ENCODE peak calls at places on chromosomes 3 and 15, in five cellular contexts. L is right lobe of liver, F is right atrium auricular region, G is transverse colon, M is retinal pigment epithelial cell. Y is an unnamed sample.
A peak's percentile ranks its signal among the peaks of the same experiment; 100 is the strongest.

GRCh38 chr15:52576692-52577091 is 7.9 kb upstream of the ARPP19 start:
- DNase-seq in M (no peak), F (no peak), G (no peak), L (no peak), Y (no peak)

GRCh38 chr3:107710851-107711250 is 188.1 kb downstream of the BBX start:
- DNase-seq in F (peak; percentile 65), M (no peak), L (no peak), G (no peak), Y (no peak)

GRCh38 chr15:65512807-65513416 is 4.6 kb downstream of the DPP8 start:
- DNase-seq in G (no peak), F (peak; percentile 77), M (no peak), L (no peak), Y (no peak)

GRCh38 chr3:160676547-160677303 is at the start of gene ARL14:
- DNase-seq in G (peak; percentile 48), L (no peak), F (no peak), M (peak; percentile 69), Y (peak; percentile 80)

GRCh38 chr15:29470794-29471193 is 201.2 kb upstream of the NSMCE3 start:
- DNase-seq in G (peak; percentile 39), L (no peak), F (no peak), M (no peak), Y (peak; percentile 27)

GRCh38 chr15:37764733-37765191 is 169.7 kb upstream of the TMCO5A start:
- DNase-seq in G (peak; percentile 10), F (no peak), M (no peak), L (no peak), Y (no peak)

GRCh38 chr3:140078343-140078742 is 143.4 kb downstream of the CLSTN2 start:
- DNase-seq in G (no peak), M (no peak), F (no peak), L (no peak), Y (no peak)

GRCh38 chr3:151087648-151088047 is 2.2 kb downstream of the MED12L start:
- DNase-seq in F (no peak), G (no peak), L (no peak), M (no peak), Y (no peak)

GRCh38 chr3:136543385-136543784 is 208.8 kb downstream of the STAG1 start:
- DNase-seq in G (no peak), L (no peak), M (no peak), F (no peak), Y (no peak)

GRCh38 chr3:136545664-136546266 is 206.4 kb downstream of the STAG1 start:
- DNase-seq in G (no peak), L (no peak), M (no peak), F (no peak), Y (no peak)

GRCh38 chr3:136544532-136544931 is 207.6 kb downstream of the STAG1 start:
- DNase-seq in M (no peak), L (no peak), G (no peak), F (no peak), Y (no peak)

GRCh38 chr3:136547293-136547692 is 204.9 kb downstream of the STAG1 start:
- DNase-seq in F (no peak), L (no peak), G (no peak), M (no peak), Y (no peak)

DNA sequence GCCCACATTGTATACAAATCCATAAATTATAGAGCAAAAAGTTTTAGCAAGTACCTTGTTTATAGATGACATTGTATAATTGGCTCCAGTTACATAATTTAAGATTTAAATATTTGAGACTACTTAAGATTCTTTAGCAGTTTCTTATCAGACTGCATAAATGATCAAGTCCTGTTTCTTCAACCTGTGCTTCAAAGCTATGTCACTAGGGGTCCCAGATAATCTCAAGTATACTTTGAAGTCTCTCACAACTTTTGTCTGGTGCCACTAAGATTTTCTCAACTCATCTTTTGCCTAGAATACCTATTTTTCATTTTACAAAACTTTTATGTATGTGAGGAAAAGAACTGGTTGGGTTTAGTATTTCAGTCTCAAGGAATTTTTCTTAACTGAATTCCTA is 205.5 kb downstream of the STAG1 start:
- DNase-seq in G (no peak), M (no peak), F (no peak), L (no peak), Y (no peak)
- TF ChIP-seq CTCF in G (peak; percentile 13), M (peak; percentile 32), F (no peak), L (no peak), Y (peak; percentile 45)

GRCh38 chr15:68557469-68558317 is 21.1 kb upstream of the CORO2B start:
- DNase-seq in L (no peak), F (no peak), G (no peak), M (no peak), Y (no peak)
- H3K4me3 ChIP-seq in L (no peak overlapping the region), F (no peak overlapping the region), G (no peak overlapping the region), M (no peak overlapping the region), Y (no peak overlapping the region)

DNA sequence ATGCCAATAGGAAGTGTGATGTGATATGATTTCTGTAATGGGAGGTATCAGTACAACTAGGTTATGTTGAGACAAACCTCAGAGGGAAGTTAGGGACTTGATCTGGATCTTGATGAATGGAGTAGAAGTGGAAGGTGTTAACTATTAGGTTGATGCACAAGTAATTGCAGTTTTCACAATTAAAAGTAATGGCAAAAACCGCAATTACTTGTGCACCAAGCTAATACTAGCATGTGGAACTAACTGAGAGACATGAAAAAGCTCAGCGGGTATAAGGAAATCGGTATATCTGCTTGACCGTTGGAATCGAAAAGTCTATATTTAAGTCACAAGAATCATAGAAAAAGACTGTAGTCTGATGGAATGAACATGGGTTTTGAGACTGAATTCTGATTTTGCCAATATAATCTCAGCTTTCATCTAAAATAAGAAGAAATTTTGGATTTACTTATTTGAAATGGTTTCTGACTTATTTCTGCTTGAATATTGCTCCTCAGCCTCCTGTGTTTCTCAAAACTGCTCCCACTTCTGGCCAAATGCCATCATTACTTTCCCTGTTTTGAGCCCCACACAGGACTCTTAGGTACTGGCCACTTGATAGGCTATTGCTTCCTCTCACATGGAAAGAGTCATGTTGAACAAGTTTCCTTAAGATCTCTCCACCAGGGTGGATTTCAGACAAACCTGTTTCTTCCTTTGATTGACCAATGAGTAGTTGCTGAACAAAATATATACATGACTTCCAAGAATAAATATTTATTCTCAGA is 271.5 kb upstream of the COL8A1 start:
- DNase-seq in G (no peak), M (no peak), L (no peak), F (no peak), Y (no peak)
- TF ChIP-seq CTCF in G (no peak), M (peak; percentile 17), L (no peak), F (no peak), Y (peak; percentile 25)

GRCh38 chr3:122409392-122409791 is 6.5 kb downstream of the WDR5B start:
- DNase-seq in G (no peak), F (no peak), L (no peak), M (no peak), Y (no peak)
- H3K4me3 ChIP-seq in G (no peak overlapping the region), F (no peak overlapping the region), L (no peak overlapping the region), M (no peak overlapping the region), Y (no peak overlapping the region)

GRCh38 chr3:25554376-25554775 is 110.3 kb downstream of the TOP2B start:
- DNase-seq in G (no peak), L (no peak), F (no peak), M (no peak), Y (no peak)

GRCh38 chr3:25555695-25556094 is 109.0 kb downstream of the TOP2B start:
- DNase-seq in G (no peak), F (no peak), M (no peak), L (no peak), Y (no peak)

GRCh38 chr3:25558106-25558505 is 106.6 kb downstream of the TOP2B start:
- DNase-seq in M (no peak), F (no peak), G (no peak), L (no peak), Y (no peak)

GRCh38 chr3:25557641-25558040 is 107.1 kb downstream of the TOP2B start:
- DNase-seq in G (no peak), M (no peak), F (no peak), L (no peak), Y (no peak)

DNA sequence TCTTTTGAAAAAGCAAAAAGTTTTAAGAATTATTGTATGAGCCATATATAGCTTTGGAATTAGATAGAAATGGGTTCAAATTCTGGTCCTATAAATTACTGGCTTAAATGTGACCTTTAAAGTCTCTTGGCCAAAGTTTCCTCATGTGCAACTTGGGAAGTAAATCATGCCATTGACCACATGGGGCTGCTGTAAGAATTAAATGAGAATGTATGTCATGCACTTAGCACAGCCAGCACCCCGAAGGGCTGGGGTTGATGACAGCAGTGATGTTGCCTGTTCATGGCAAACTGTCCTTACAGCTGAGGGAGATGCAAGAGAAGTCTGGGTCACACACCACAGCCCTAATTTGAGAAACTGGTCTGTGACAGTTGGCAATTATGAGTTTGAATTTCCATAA is 108.2 kb downstream of the TOP2B start:
- DNase-seq in M (no peak), G (no peak), F (no peak), L (no peak), Y (no peak)
- TF ChIP-seq CTCF in M (no peak), G (no peak), F (no peak), L (no peak), Y (no peak)

GRCh38 chr3:19932422-19932821 is 1.6 kb downstream of the EFHB start:
- DNase-seq in F (no peak), G (no peak), M (no peak), L (no peak), Y (no peak)

GRCh38 chr3:19931767-19932188 is 2.2 kb downstream of the EFHB start:
- DNase-seq in L (no peak), F (no peak), M (no peak), G (no peak), Y (no peak)

GRCh38 chr3:19937459-19938362 is 3.7 kb upstream of the EFHB start:
- DNase-seq in L (no peak), G (no peak), M (peak; percentile 10), F (no peak), Y (no peak)

GRCh38 chr3:19931180-19931692 is 2.8 kb downstream of the EFHB start:
- DNase-seq in L (no peak), F (no peak), G (no peak), M (no peak), Y (no peak)

DNA sequence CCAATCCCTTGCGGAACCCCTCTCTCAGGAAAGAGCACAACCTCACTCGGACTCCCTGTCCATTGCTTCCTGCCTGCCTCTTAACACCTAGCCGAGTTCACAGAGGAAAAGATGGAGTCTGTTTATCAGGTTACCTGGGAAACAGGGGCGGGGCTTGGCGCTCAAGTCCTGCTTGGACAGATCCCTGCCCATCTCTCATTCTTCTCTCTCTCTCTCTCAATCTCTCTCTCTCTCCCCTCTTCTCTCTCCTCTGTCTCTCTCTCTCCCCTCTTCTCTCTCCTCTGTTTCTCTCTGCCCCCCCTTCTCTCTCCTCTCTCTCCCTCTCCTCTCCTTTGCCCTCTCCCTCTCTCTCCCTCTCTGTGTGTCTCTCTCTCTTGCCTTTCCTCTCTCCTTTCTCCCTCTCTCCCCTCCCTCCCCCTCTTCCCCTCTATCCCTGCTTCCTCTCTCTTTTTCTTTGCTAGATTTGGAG is at the start of gene EFHB:
- DNase-seq in G (peak; percentile 63), L (no peak), M (no peak), F (no peak), Y (no peak)
- H3K4me3 ChIP-seq in G (no peak within 1 kb of the TSS), L (no peak within 1 kb of the TSS), M (no peak within 1 kb of the TSS), F (no peak within 1 kb of the TSS), Y (no peak within 1 kb of the TSS)

Y was measured in epithelial cell of proximal tubule.